ENCODE peak calls at places on chromosomes 16 and 17, in seven cellular contexts. One of them, this sample, is unnamed.

GRCh38 chr17:74742153-74742515 is 5.1 kb downstream of the RAB37 start:
- DNase-seq in mesendoderm: no peak
- DNase-seq in IMR-90: peak; percentile 31
- DNase-seq in neuronal stem cell: no peak
- DNase-seq in H9: peak; percentile 45
- DNase-seq in mesenchymal stem cell: no peak
- DNase-seq in H1: no peak
- DNase-seq in this sample: no peak

GRCh38 chr17:17913695-17914332 is 58.4 kb downstream of the TOM1L2 start:
- DNase-seq in mesendoderm: peak; percentile 96
- DNase-seq in IMR-90: peak; percentile 90
- DNase-seq in neuronal stem cell: no peak
- DNase-seq in H9: peak; percentile 92
- DNase-seq in mesenchymal stem cell: peak; percentile 95
- DNase-seq in H1: no peak
- DNase-seq in this sample: peak; percentile 78

GRCh38 chr17:30232822-30233427 is 2.6 kb downstream of the SLC6A4 start:
- DNase-seq in mesendoderm: no peak
- DNase-seq in IMR-90: no peak
- DNase-seq in neuronal stem cell: no peak
- DNase-seq in H9: peak; percentile 27
- DNase-seq in mesenchymal stem cell: no peak
- DNase-seq in H1: no peak
- DNase-seq in this sample: no peak

GRCh38 chr16:75644240-75645012 is 3.0 kb downstream of the KARS1 start:
- DNase-seq in mesendoderm: peak; percentile 26
- DNase-seq in IMR-90: no peak
- DNase-seq in neuronal stem cell: no peak
- DNase-seq in H9: no peak
- DNase-seq in mesenchymal stem cell: no peak
- DNase-seq in H1: no peak
- DNase-seq in this sample: no peak

GRCh38 chr17:40061532-40062038 is 1.2 kb upstream of the THRA start:
- DNase-seq in mesendoderm: no peak
- DNase-seq in IMR-90: no peak
- DNase-seq in neuronal stem cell: no peak
- DNase-seq in H9: no peak
- DNase-seq in mesenchymal stem cell: no peak
- DNase-seq in H1: no peak
- DNase-seq in this sample: no peak

GRCh38 chr16:813204-813915 is 12.8 kb upstream of the GNG13 start:
- DNase-seq in mesendoderm: peak; percentile 55
- DNase-seq in IMR-90: peak; percentile 8
- DNase-seq in neuronal stem cell: peak; percentile 49
- DNase-seq in H9: peak; percentile 78
- DNase-seq in mesenchymal stem cell: peak; percentile 14
- DNase-seq in H1: peak; percentile 91
- DNase-seq in this sample: no peak

GRCh38 chr17:55909776-55910175 is 158.9 kb downstream of the PCTP start:
- DNase-seq in mesendoderm: no peak
- DNase-seq in IMR-90: no peak
- DNase-seq in neuronal stem cell: no peak
- DNase-seq in H9: no peak
- DNase-seq in mesenchymal stem cell: no peak
- DNase-seq in H1: no peak
- DNase-seq in this sample: no peak

GRCh38 chr17:17114592-17115225 is 72.5 kb downstream of the MPRIP start:
- DNase-seq in mesendoderm: no peak
- DNase-seq in IMR-90: no peak
- DNase-seq in neuronal stem cell: no peak
- DNase-seq in H9: no peak
- DNase-seq in mesenchymal stem cell: no peak
- DNase-seq in H1: no peak
- DNase-seq in this sample: no peak

GRCh38 chr17:40317880-40318834 is 9.2 kb downstream of the RARA start:
- DNase-seq in mesendoderm: peak; percentile 98
- DNase-seq in IMR-90: peak; percentile 94
- DNase-seq in neuronal stem cell: peak; percentile 92
- DNase-seq in H9: peak; percentile 98
- DNase-seq in mesenchymal stem cell: peak; percentile 99
- DNase-seq in H1: peak; percentile 88
- DNase-seq in this sample: peak; percentile 95

GRCh38 chr17:52790359-52790955 is 631.9 kb upstream of the CA10 start:
- DNase-seq in mesendoderm: peak; percentile 13
- DNase-seq in IMR-90: no peak
- DNase-seq in neuronal stem cell: no peak
- DNase-seq in H9: no peak
- DNase-seq in mesenchymal stem cell: no peak
- DNase-seq in H1: no peak
- DNase-seq in this sample: no peak

GRCh38 chr17:43641416-43641815 is 20.3 kb downstream of the MEOX1 start:
- DNase-seq in mesendoderm: no peak
- DNase-seq in IMR-90: no peak
- DNase-seq in neuronal stem cell: no peak
- DNase-seq in H9: no peak
- DNase-seq in mesenchymal stem cell: no peak
- DNase-seq in H1: no peak
- DNase-seq in this sample: no peak

GRCh38 chr16:29842732-29843346 is 20.2 kb downstream of the CDIPT start:
- DNase-seq in mesendoderm: no peak
- DNase-seq in IMR-90: no peak
- DNase-seq in neuronal stem cell: no peak
- DNase-seq in H9: no peak
- DNase-seq in mesenchymal stem cell: no peak
- DNase-seq in H1: no peak
- DNase-seq in this sample: no peak

GRCh38 chr16:88651276-88651988 is 579 bp upstream of the CYBA start:
- DNase-seq in mesendoderm: peak; percentile 74
- DNase-seq in IMR-90: no peak
- DNase-seq in neuronal stem cell: no peak
- DNase-seq in H9: peak; percentile 73
- DNase-seq in mesenchymal stem cell: peak; percentile 88
- DNase-seq in H1: no peak
- DNase-seq in this sample: no peak

GRCh38 chr16:3274490-3274889 is 8.8 kb upstream of the ZNF263 start:
- DNase-seq in mesendoderm: no peak
- DNase-seq in IMR-90: peak; percentile 30
- DNase-seq in neuronal stem cell: no peak
- DNase-seq in H9: no peak
- DNase-seq in mesenchymal stem cell: no peak
- DNase-seq in H1: no peak
- DNase-seq in this sample: no peak

GRCh38 chr17:7750321-7750821 is 32.8 kb downstream of the DNAH2 start:
- DNase-seq in mesendoderm: no peak
- DNase-seq in IMR-90: peak; percentile 89
- DNase-seq in neuronal stem cell: no peak
- DNase-seq in H9: no peak
- DNase-seq in mesenchymal stem cell: peak; percentile 90
- DNase-seq in H1: no peak
- DNase-seq in this sample: peak; percentile 28

GRCh38 chr17:69213059-69213813 is 15.4 kb downstream of the ABCA10 start:
- DNase-seq in mesendoderm: peak; percentile 61
- DNase-seq in IMR-90: no peak
- DNase-seq in neuronal stem cell: no peak
- DNase-seq in H9: peak; percentile 76
- DNase-seq in mesenchymal stem cell: no peak
- DNase-seq in H1: peak; percentile 48
- DNase-seq in this sample: no peak

GRCh38 chr17:27802033-27802432 is 1.7 kb upstream of the NOS2 start:
- DNase-seq in mesendoderm: no peak
- DNase-seq in IMR-90: no peak
- DNase-seq in neuronal stem cell: no peak
- DNase-seq in H9: no peak
- DNase-seq in mesenchymal stem cell: no peak
- DNase-seq in H1: no peak
- DNase-seq in this sample: no peak

GRCh38 chr16:400061-400540 is 1.6 kb upstream of the DECR2 start:
- DNase-seq in mesendoderm: no peak
- DNase-seq in IMR-90: no peak
- DNase-seq in neuronal stem cell: no peak
- DNase-seq in H9: no peak
- DNase-seq in mesenchymal stem cell: no peak
- DNase-seq in H1: peak; percentile 51
- DNase-seq in this sample: no peak

GRCh38 chr16:66520406-66521194 is 29.3 kb downstream of the TK2 start:
- DNase-seq in mesendoderm: no peak
- DNase-seq in IMR-90: no peak
- DNase-seq in neuronal stem cell: no peak
- DNase-seq in H9: no peak
- DNase-seq in mesenchymal stem cell: no peak
- DNase-seq in H1: no peak
- DNase-seq in this sample: no peak

GRCh38 chr17:2243953-2244352 is 59.6 kb downstream of the SMG6 start:
- DNase-seq in mesendoderm: no peak
- DNase-seq in IMR-90: peak; percentile 51
- DNase-seq in neuronal stem cell: no peak
- DNase-seq in H9: no peak
- DNase-seq in mesenchymal stem cell: peak; percentile 69
- DNase-seq in H1: no peak
- DNase-seq in this sample: peak; percentile 34

GRCh38 chr17:11608396-11608795 is 10.1 kb downstream of the DNAH9 start:
- DNase-seq in mesendoderm: no peak
- DNase-seq in IMR-90: no peak
- DNase-seq in neuronal stem cell: no peak
- DNase-seq in H9: no peak
- DNase-seq in mesenchymal stem cell: no peak
- DNase-seq in H1: no peak
- DNase-seq in this sample: no peak

GRCh38 chr17:34110315-34110714 is 144.8 kb upstream of the CCL2 start:
- DNase-seq in mesendoderm: peak; percentile 40
- DNase-seq in IMR-90: no peak
- DNase-seq in neuronal stem cell: peak; percentile 4
- DNase-seq in H9: peak; percentile 54
- DNase-seq in mesenchymal stem cell: no peak
- DNase-seq in H1: no peak
- DNase-seq in this sample: no peak

DNA sequence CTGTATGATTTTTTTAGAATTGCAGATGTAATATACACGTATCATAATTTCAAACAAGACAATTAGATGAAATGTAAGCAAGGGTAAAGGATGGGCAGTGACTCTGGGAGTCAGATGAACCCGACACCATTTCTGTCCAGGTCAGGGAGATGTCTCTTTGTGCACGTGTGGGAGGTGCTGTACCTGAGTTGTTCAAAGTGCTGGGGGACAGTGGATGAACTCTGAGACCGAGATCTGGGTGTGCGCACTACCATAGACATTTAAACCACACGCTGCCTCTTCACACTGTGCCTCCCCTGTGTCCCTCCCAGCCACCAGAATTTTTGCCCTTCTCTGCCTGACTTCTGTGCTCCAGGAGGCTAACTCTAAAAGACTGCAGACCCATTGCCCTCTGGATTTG is 5.9 kb upstream of the RGS9 start:
- DNase-seq in mesendoderm: no peak
- DNase-seq in IMR-90: no peak
- DNase-seq in neuronal stem cell: no peak
- DNase-seq in H9: no peak
- DNase-seq in mesenchymal stem cell: no peak
- DNase-seq in H1: no peak
- DNase-seq in this sample: no peak
- H3K4me1 ChIP-seq in mesendoderm: no peaks in the 10 kb centered on the region
- H3K4me1 ChIP-seq in IMR-90: peaks cover 8% of the 10 kb centered on the region
- H3K4me1 ChIP-seq in neuronal stem cell: no peaks in the 10 kb centered on the region
- H3K4me1 ChIP-seq in H9: no peaks in the 10 kb centered on the region
- H3K4me1 ChIP-seq in mesenchymal stem cell: no peaks in the 10 kb centered on the region
- H3K4me1 ChIP-seq in H1: no peaks in the 10 kb centered on the region
- H3K4me1 ChIP-seq in this sample: no peaks in the 10 kb centered on the region

GRCh38 chr17:73089918-73090317 is 2.6 kb downstream of the SLC39A11 start:
- DNase-seq in mesendoderm: no peak
- DNase-seq in IMR-90: no peak
- DNase-seq in neuronal stem cell: no peak
- DNase-seq in H9: no peak
- DNase-seq in mesenchymal stem cell: no peak
- DNase-seq in H1: no peak
- DNase-seq in this sample: no peak
- H2BK5ac ChIP-seq in mesendoderm: no peak overlapping the region
- H2BK5ac ChIP-seq in IMR-90: no peak overlapping the region
- H2BK5ac ChIP-seq in neuronal stem cell: no peak overlapping the region
- H2BK5ac ChIP-seq in H9: no peak overlapping the region
- H2BK5ac ChIP-seq in mesenchymal stem cell: no peak overlapping the region
- H2BK5ac ChIP-seq in H1: no peak overlapping the region
- H2BK5ac ChIP-seq in this sample: no peak overlapping the region

GRCh38 chr17:76252040-76252954 is 12.0 kb upstream of the RNF157 start:
- DNase-seq in mesendoderm: no peak
- DNase-seq in IMR-90: peak; percentile 99
- DNase-seq in neuronal stem cell: no peak
- DNase-seq in H9: no peak
- DNase-seq in mesenchymal stem cell: peak; percentile 100
- DNase-seq in H1: no peak
- DNase-seq in this sample: peak; percentile 99

GRCh38 chr17:76254275-76254674 is 10.9 kb upstream of the UBALD2 start:
- DNase-seq in mesendoderm: no peak
- DNase-seq in IMR-90: no peak
- DNase-seq in neuronal stem cell: no peak
- DNase-seq in H9: no peak
- DNase-seq in mesenchymal stem cell: no peak
- DNase-seq in H1: no peak
- DNase-seq in this sample: no peak

GRCh38 chr17:76250141-76250540 is 9.8 kb upstream of the RNF157 start:
- DNase-seq in mesendoderm: no peak
- DNase-seq in IMR-90: no peak
- DNase-seq in neuronal stem cell: no peak
- DNase-seq in H9: no peak
- DNase-seq in mesenchymal stem cell: no peak
- DNase-seq in H1: no peak
- DNase-seq in this sample: no peak

GRCh38 chr17:76248013-76248782 is 7.9 kb upstream of the RNF157 start:
- DNase-seq in mesendoderm: no peak
- DNase-seq in IMR-90: no peak
- DNase-seq in neuronal stem cell: no peak
- DNase-seq in H9: no peak
- DNase-seq in mesenchymal stem cell: no peak
- DNase-seq in H1: no peak
- DNase-seq in this sample: peak; percentile 66

GRCh38 chr17:76251478-76252039 is 11.3 kb upstream of the RNF157 start:
- DNase-seq in mesendoderm: no peak
- DNase-seq in IMR-90: no peak
- DNase-seq in neuronal stem cell: no peak
- DNase-seq in H9: no peak
- DNase-seq in mesenchymal stem cell: peak; percentile 25
- DNase-seq in H1: no peak
- DNase-seq in this sample: peak; percentile 89
- H3K4me1 ChIP-seq in mesendoderm: no peaks in the 10 kb centered on the region
- H3K4me1 ChIP-seq in IMR-90: peaks cover 14% of the 10 kb centered on the region
- H3K4me1 ChIP-seq in neuronal stem cell: peaks cover 1% of the 10 kb centered on the region
- H3K4me1 ChIP-seq in H9: no peaks in the 10 kb centered on the region
- H3K4me1 ChIP-seq in mesenchymal stem cell: peaks cover 17% of the 10 kb centered on the region
- H3K4me1 ChIP-seq in H1: no peaks in the 10 kb centered on the region
- H3K4me1 ChIP-seq in this sample: peaks cover 9% of the 10 kb centered on the region

DNA sequence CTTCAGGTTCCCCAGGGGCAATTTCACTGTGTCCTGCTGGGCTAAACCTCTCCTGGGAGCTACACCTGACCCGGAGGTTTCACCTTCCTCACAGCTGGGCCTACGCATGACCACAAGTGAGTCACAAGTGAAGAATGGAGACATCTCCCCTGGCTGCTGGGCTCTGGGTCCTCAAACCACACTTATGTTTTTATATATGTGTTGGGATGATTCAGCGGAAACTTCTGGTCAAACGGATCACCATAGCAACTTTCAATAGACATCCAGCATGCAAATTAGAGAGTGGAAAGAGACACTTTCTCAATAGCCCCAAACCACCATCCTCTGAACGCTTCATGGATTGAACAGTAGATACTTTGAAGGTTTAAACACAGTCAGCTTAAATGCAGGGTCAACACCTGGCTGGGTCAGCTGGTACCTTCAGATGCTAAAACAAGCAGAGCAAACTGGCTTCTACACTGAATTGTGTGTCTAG is 28.0 kb upstream of the MAF start:
- DNase-seq in mesendoderm: peak; percentile 21
- DNase-seq in IMR-90: peak; percentile 19
- DNase-seq in neuronal stem cell: no peak
- DNase-seq in H9: no peak
- DNase-seq in mesenchymal stem cell: peak; percentile 75
- DNase-seq in H1: no peak
- DNase-seq in this sample: peak; percentile 56
- H2BK5ac ChIP-seq in mesendoderm: no peak overlapping the region
- H2BK5ac ChIP-seq in IMR-90: no peak overlapping the region
- H2BK5ac ChIP-seq in neuronal stem cell: no peak overlapping the region
- H2BK5ac ChIP-seq in H9: no peak overlapping the region
- H2BK5ac ChIP-seq in mesenchymal stem cell: no peak overlapping the region
- H2BK5ac ChIP-seq in H1: no peak overlapping the region
- H2BK5ac ChIP-seq in this sample: no peak overlapping the region

This sample was measured in trophoblast cell.